ENCODE peak calls at places on chromosomes 12 and 14, in eight cellular contexts. J, D, X, N, K, V, I and Q are unnamed samples.
A peak's percentile ranks its signal among the peaks of the same experiment; 100 is the strongest.

GRCh38 chr12:109982211-109982610 is 14.0 kb downstream of the GIT2 start:
- DNase-seq in J (no peak), D (no peak), X (no peak), N (no peak), K (no peak), V (no peak), I (no peak), Q (no peak)

GRCh38 chr12:59088673-59089072 is 168.4 kb upstream of the LRIG3 start:
- DNase-seq in J (no peak), D (no peak), X (no peak), N (no peak), K (no peak), V (no peak), I (no peak), Q (no peak)

GRCh38 chr14:84591827-84592540 is 938.0 kb upstream of the FLRT2 start:
- DNase-seq in J (no peak), D (no peak), X (no peak), N (no peak), K (no peak), V (no peak), I (no peak), Q (no peak)

GRCh38 chr12:49298160-49298559 is 3.2 kb downstream of the PRPH start:
- DNase-seq in J (no peak), D (peak; percentile 18), X (no peak), N (no peak), K (no peak), V (no peak), I (no peak), Q (no peak)

GRCh38 chr12:21220266-21220665 is 89.3 kb downstream of the SLCO1B1 start:
- DNase-seq in J (no peak), D (no peak), X (no peak), N (no peak), K (no peak), V (no peak), I (no peak), Q (no peak)

GRCh38 chr12:106758349-106758951 is 16.0 kb upstream of the RIC8B start:
- DNase-seq in J (no peak), D (peak; percentile 68), X (no peak), N (no peak), K (no peak), V (no peak), I (no peak), Q (no peak)

GRCh38 chr12:131194166-131194565 is 240.5 kb downstream of the ADGRD1 start:
- DNase-seq in J (no peak), D (no peak), X (no peak), N (no peak), K (no peak), V (no peak), I (no peak), Q (peak; percentile 55)

GRCh38 chr14:52124791-52125661 is 56.2 kb upstream of the NID2 start:
- DNase-seq in J (no peak), D (no peak), X (no peak), N (no peak), K (peak; percentile 19), V (no peak), I (no peak), Q (no peak)

GRCh38 chr12:113207621-113208040 is 13.6 kb upstream of the TPCN1 start:
- DNase-seq in J (no peak), D (no peak), X (no peak), N (no peak), K (no peak), V (no peak), I (no peak), Q (no peak)

GRCh38 chr14:64910847-64911495 is 3.3 kb upstream of the CHURC1 start:
- DNase-seq in J (no peak), D (no peak), X (no peak), N (no peak), K (no peak), V (peak; percentile 19), I (no peak), Q (no peak)

GRCh38 chr12:71063087-71063486 is 94.7 kb downstream of the TSPAN8 start:
- DNase-seq in J (no peak), D (no peak), X (no peak), N (no peak), K (no peak), V (no peak), I (no peak), Q (no peak)

GRCh38 chr14:55398679-55399078 is 13.0 kb downstream of the ATG14 start:
- DNase-seq in J (no peak), D (no peak), X (no peak), N (no peak), K (no peak), V (no peak), I (peak; percentile 44), Q (no peak)

GRCh38 chr12:40063424-40063823 is 42.5 kb downstream of the SLC2A13 start:
- DNase-seq in J (no peak), D (no peak), X (no peak), N (no peak), K (no peak), V (no peak), I (no peak), Q (no peak)

GRCh38 chr12:57109207-57110160 is 1.7 kb downstream of the STAT6 start:
- DNase-seq in J (no peak), D (no peak), X (no peak), N (no peak), K (no peak), V (no peak), I (no peak), Q (no peak)

GRCh38 chr12:51242896-51243295 is 4.3 kb downstream of the DAZAP2 start:
- DNase-seq in J (no peak), D (no peak), X (no peak), N (no peak), K (no peak), V (no peak), I (no peak), Q (no peak)

GRCh38 chr12:108430245-108430644 is 84.8 kb upstream of the FICD start:
- DNase-seq in J (no peak), D (no peak), X (no peak), N (no peak), K (no peak), V (no peak), I (no peak), Q (no peak)

DNA sequence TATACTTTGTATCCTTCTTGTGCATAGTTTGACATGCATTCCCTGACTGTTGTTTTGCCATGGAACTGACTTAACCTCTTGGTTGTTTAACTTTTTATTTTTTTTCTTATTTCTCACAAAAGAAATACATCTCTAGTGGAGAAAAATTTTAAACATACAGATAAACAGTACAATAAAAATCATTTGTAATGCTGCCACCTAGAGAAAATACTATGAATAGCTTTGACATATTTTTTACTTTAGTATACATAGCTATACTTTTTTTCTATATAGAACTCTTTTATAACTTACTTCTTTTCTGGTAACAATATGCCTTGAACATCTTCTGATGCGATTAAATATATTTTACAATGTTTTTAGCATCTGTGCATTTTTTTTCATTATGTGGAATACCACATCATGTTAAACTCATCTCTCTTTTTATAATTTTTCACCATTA is 184.5 kb downstream of the AKAP6 start:
- DNase-seq in J (no peak), D (no peak), X (no peak), N (no peak), K (no peak), V (no peak), I (no peak), Q (no peak)
- TF ChIP-seq CTCF in J (peak; percentile 44), D (peak; percentile 52), X (no peak), N (no peak), K (no peak), V (no peak), I (no peak), Q (peak; percentile 68)

GRCh38 chr14:25887251-25887908 is 710.5 kb downstream of the NOVA1 start:
- DNase-seq in J (no peak), D (no peak), X (no peak), N (no peak), K (no peak), V (no peak), I (no peak), Q (no peak)
- TF ChIP-seq EP300 in J (no peak), D (no peak), X (no peak), N (no peak), K (no peak), V (no peak), I (no peak), Q (no peak)

GRCh38 chr12:132772551-132772950 is 10.9 kb upstream of the ANKLE2 start:
- DNase-seq in J (no peak), D (peak; percentile 56), X (peak; percentile 34), N (no peak), K (no peak), V (no peak), I (no peak), Q (no peak)

GRCh38 chr12:132773077-132774020 is 11.7 kb upstream of the ANKLE2 start:
- DNase-seq in J (no peak), D (no peak), X (no peak), N (no peak), K (no peak), V (no peak), I (no peak), Q (no peak)

GRCh38 chr12:132774646-132775275 is 13.1 kb upstream of the ANKLE2 start:
- DNase-seq in J (no peak), D (no peak), X (no peak), N (no peak), K (no peak), V (no peak), I (no peak), Q (no peak)

GRCh38 chr12:132774159-132774558 is 12.5 kb upstream of the ANKLE2 start:
- DNase-seq in J (no peak), D (no peak), X (no peak), N (no peak), K (no peak), V (no peak), I (no peak), Q (no peak)

DNA sequence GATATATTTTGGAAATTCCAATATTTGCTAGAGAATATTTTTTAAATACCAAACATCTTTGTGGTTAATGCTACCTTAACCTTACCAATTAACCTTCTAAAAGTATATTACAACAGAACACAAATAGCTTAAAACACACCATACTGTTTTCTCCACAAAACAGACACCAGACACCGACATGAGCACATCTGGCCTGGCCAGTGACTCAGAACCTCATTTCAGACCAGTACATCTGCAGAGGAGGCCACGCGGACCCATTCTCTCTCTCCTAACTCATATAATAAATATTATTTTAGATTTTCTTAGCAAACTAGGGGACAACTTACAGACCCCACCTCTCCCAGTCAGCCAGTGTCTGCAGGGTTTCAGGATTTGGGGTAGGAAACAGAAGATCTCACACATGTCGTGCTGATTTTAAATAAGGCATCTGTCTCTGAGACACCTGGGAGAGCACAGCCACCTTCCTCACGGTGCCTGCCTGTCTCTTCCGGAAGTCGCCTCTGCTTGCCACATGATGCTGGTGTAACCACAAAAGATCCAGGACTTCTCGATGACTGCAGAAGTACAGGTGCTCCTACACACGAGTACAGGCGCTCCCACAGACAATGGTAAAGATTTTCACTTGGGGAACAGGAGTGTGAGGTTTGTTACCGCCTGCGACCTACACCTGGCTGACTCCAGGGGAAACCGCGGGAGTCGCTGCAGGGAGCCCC is 9.7 kb upstream of the ANKLE2 start:
- DNase-seq in J (no peak), D (peak; percentile 61), X (no peak), N (no peak), K (no peak), V (no peak), I (no peak), Q (no peak)
- TF ChIP-seq POLR2A in J (no peak), D (no peak), X (no peak), N (no peak), K (no peak), V (no peak), I (no peak), Q (no peak)

DNA sequence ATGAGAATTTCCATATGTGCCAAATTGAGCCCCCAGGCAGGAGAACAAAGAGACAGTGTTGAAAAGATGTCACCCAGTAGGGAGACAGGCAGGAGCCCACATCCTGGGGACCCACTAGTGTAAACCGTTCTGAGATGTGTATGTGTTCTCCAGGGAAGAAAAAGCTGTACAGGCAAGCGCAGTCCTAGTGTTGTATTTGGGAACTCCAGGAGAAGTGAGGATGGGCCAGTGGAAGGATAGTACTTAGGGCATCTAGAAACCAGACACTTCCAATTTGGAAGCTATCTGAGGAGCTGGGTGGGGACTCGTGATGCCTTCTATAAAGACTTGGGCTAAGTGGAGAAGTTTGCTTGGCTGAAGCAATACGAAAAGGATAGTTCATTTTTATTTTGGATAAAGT is 108.2 kb upstream of the ARHGAP5 start:
- DNase-seq in J (no peak), D (no peak), X (no peak), N (no peak), K (no peak), V (no peak), I (no peak), Q (no peak)
- TF ChIP-seq CTCF in J (no peak), D (no peak), X (no peak), N (no peak), K (no peak), V (no peak), I (no peak), Q (no peak)